ENCODE peak calls at places on chromosomes 1 and 21, in eight cellular contexts. One of them, this sample, is unnamed.

GRCh38 chr1:63294797-63295594 is 27.4 kb upstream of the FOXD3 start:
- DNase-seq in colonic mucosa: no peak
- DNase-seq in omental fat pad: no peak
- DNase-seq in neural crest cell: no peak
- DNase-seq in mesothelial cell of epicardium: no peak
- DNase-seq in RWPE1: no peak
- DNase-seq in AG10803: no peak
- DNase-seq in fibroblast of pulmonary artery: no peak
- DNase-seq in this sample: no peak

GRCh38 chr1:119674835-119675289 is 26.8 kb upstream of the ZNF697 start:
- DNase-seq in colonic mucosa: peak
- DNase-seq in omental fat pad: no peak
- DNase-seq in neural crest cell: no peak
- DNase-seq in mesothelial cell of epicardium: no peak
- DNase-seq in RWPE1: peak
- DNase-seq in AG10803: peak
- DNase-seq in fibroblast of pulmonary artery: peak
- DNase-seq in this sample: no peak

GRCh38 chr1:244496186-244496585 is 35.1 kb downstream of the CATSPERE start:
- DNase-seq in colonic mucosa: no peak
- DNase-seq in omental fat pad: no peak
- DNase-seq in neural crest cell: no peak
- DNase-seq in mesothelial cell of epicardium: no peak
- DNase-seq in RWPE1: peak
- DNase-seq in AG10803: no peak
- DNase-seq in fibroblast of pulmonary artery: no peak
- DNase-seq in this sample: no peak

GRCh38 chr21:27505516-27505915 is 538.6 kb upstream of the ADAMTS5 start:
- DNase-seq in colonic mucosa: no peak
- DNase-seq in omental fat pad: no peak
- DNase-seq in neural crest cell: no peak
- DNase-seq in mesothelial cell of epicardium: no peak
- DNase-seq in RWPE1: no peak
- DNase-seq in AG10803: peak
- DNase-seq in fibroblast of pulmonary artery: peak
- DNase-seq in this sample: no peak

GRCh38 chr21:38721983-38722382 is 83.7 kb upstream of the ETS2 start:
- DNase-seq in colonic mucosa: no peak
- DNase-seq in omental fat pad: no peak
- DNase-seq in neural crest cell: no peak
- DNase-seq in mesothelial cell of epicardium: no peak
- DNase-seq in RWPE1: no peak
- DNase-seq in AG10803: peak
- DNase-seq in fibroblast of pulmonary artery: peak
- DNase-seq in this sample: no peak

GRCh38 chr1:70586046-70586445 is 175.0 kb downstream of the CTH start:
- DNase-seq in colonic mucosa: no peak
- DNase-seq in omental fat pad: no peak
- DNase-seq in neural crest cell: no peak
- DNase-seq in mesothelial cell of epicardium: no peak
- DNase-seq in RWPE1: no peak
- DNase-seq in AG10803: no peak
- DNase-seq in fibroblast of pulmonary artery: no peak
- DNase-seq in this sample: no peak

GRCh38 chr1:154350383-154350782 is 25.1 kb downstream of the ATP8B2 start:
- DNase-seq in colonic mucosa: peak
- DNase-seq in omental fat pad: no peak
- DNase-seq in neural crest cell: no peak
- DNase-seq in mesothelial cell of epicardium: no peak
- DNase-seq in RWPE1: no peak
- DNase-seq in AG10803: no peak
- DNase-seq in fibroblast of pulmonary artery: no peak
- DNase-seq in this sample: no peak

GRCh38 chr1:13478687-13479086 is 35.1 kb downstream of the LRRC38 start:
- DNase-seq in colonic mucosa: no peak
- DNase-seq in omental fat pad: no peak
- DNase-seq in neural crest cell: no peak
- DNase-seq in mesothelial cell of epicardium: no peak
- DNase-seq in RWPE1: no peak
- DNase-seq in AG10803: no peak
- DNase-seq in fibroblast of pulmonary artery: no peak
- DNase-seq in this sample: no peak

GRCh38 chr1:228706305-228706704 is 29.0 kb upstream of the RHOU start:
- DNase-seq in colonic mucosa: no peak
- DNase-seq in omental fat pad: no peak
- DNase-seq in neural crest cell: no peak
- DNase-seq in mesothelial cell of epicardium: no peak
- DNase-seq in RWPE1: no peak
- DNase-seq in AG10803: no peak
- DNase-seq in fibroblast of pulmonary artery: no peak
- DNase-seq in this sample: no peak

GRCh38 chr1:68590473-68590872 is 93.6 kb upstream of the DEPDC1 start:
- DNase-seq in colonic mucosa: no peak
- DNase-seq in omental fat pad: no peak
- DNase-seq in neural crest cell: no peak
- DNase-seq in mesothelial cell of epicardium: no peak
- DNase-seq in RWPE1: no peak
- DNase-seq in AG10803: no peak
- DNase-seq in fibroblast of pulmonary artery: no peak
- DNase-seq in this sample: no peak

GRCh38 chr1:5481889-5482288 is 510.3 kb downstream of the NPHP4 start:
- DNase-seq in colonic mucosa: no peak
- DNase-seq in omental fat pad: no peak
- DNase-seq in neural crest cell: peak
- DNase-seq in mesothelial cell of epicardium: no peak
- DNase-seq in RWPE1: no peak
- DNase-seq in AG10803: no peak
- DNase-seq in fibroblast of pulmonary artery: no peak
- DNase-seq in this sample: peak
- TF ChIP-seq CTCF in colonic mucosa: no peak
- TF ChIP-seq CTCF in omental fat pad: no peak
- TF ChIP-seq CTCF in neural crest cell: peak
- TF ChIP-seq CTCF in mesothelial cell of epicardium: no peak
- TF ChIP-seq CTCF in RWPE1: no peak
- TF ChIP-seq CTCF in AG10803: no peak
- TF ChIP-seq CTCF in fibroblast of pulmonary artery: no peak
- TF ChIP-seq CTCF in this sample: peak

GRCh38 chr1:2801046-2801445 is 447 bp downstream of the TTC34 start:
- DNase-seq in colonic mucosa: no peak
- DNase-seq in omental fat pad: no peak
- DNase-seq in neural crest cell: no peak
- DNase-seq in mesothelial cell of epicardium: no peak
- DNase-seq in RWPE1: no peak
- DNase-seq in AG10803: no peak
- DNase-seq in fibroblast of pulmonary artery: no peak
- DNase-seq in this sample: no peak

GRCh38 chr1:2803086-2803930 is 1.8 kb upstream of the TTC34 start:
- DNase-seq in colonic mucosa: no peak
- DNase-seq in omental fat pad: no peak
- DNase-seq in neural crest cell: no peak
- DNase-seq in mesothelial cell of epicardium: no peak
- DNase-seq in RWPE1: no peak
- DNase-seq in AG10803: no peak
- DNase-seq in fibroblast of pulmonary artery: no peak
- DNase-seq in this sample: no peak

GRCh38 chr1:2802421-2802961 is 998 bp upstream of the TTC34 start:
- DNase-seq in colonic mucosa: no peak
- DNase-seq in omental fat pad: no peak
- DNase-seq in neural crest cell: no peak
- DNase-seq in mesothelial cell of epicardium: no peak
- DNase-seq in RWPE1: no peak
- DNase-seq in AG10803: no peak
- DNase-seq in fibroblast of pulmonary artery: no peak
- DNase-seq in this sample: no peak

GRCh38 chr1:2800664-2801045 is 838 bp downstream of the TTC34 start:
- DNase-seq in colonic mucosa: no peak
- DNase-seq in omental fat pad: no peak
- DNase-seq in neural crest cell: no peak
- DNase-seq in mesothelial cell of epicardium: no peak
- DNase-seq in RWPE1: no peak
- DNase-seq in AG10803: no peak
- DNase-seq in fibroblast of pulmonary artery: no peak
- DNase-seq in this sample: no peak

DNA sequence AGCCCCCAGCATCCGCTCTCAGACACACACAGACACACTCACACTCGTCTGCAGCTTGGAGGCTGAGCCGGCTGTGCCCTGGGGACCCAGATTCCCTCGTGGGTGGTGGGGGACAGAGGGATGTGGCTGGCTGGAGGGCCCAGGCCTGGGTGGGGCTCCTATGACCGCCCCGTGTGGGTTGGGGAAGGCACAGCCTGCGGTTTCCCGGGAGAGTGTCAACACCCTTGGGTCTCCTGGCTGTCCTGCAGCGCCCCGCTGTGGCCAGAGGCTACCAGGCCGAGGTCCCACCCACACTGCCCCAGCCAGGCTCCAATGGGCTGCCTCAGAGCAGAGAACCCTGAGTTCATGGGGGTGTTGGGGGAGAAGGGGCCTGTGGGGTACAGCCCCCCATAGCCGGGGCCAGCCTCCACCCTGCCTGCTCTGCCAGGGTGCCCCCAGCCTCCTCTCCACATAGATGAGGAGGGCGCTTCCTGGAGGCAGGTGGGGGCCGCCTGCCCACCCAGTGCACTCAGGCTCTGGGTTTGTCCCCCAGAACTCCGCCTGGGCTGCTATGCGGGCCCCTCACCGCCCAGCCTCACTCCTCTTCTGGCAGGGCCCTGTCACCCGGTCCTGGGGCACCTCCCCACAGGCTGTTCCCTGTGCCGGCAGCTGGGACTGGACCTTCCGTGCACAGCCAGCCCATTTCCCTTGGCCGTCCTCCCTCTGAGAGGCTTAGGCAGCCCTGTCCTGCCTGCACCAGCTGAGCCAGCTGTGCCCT is at the start of gene TTC34:
- DNase-seq in colonic mucosa: peak
- DNase-seq in omental fat pad: no peak
- DNase-seq in neural crest cell: no peak
- DNase-seq in mesothelial cell of epicardium: no peak
- DNase-seq in RWPE1: peak
- DNase-seq in AG10803: no peak
- DNase-seq in fibroblast of pulmonary artery: no peak
- DNase-seq in this sample: peak
- TF ChIP-seq CTCF in colonic mucosa: peak
- TF ChIP-seq CTCF in omental fat pad: no peak
- TF ChIP-seq CTCF in neural crest cell: no peak
- TF ChIP-seq CTCF in mesothelial cell of epicardium: no peak
- TF ChIP-seq CTCF in RWPE1: peak
- TF ChIP-seq CTCF in AG10803: no peak
- TF ChIP-seq CTCF in fibroblast of pulmonary artery: no peak
- TF ChIP-seq CTCF in this sample: no peak

DNA sequence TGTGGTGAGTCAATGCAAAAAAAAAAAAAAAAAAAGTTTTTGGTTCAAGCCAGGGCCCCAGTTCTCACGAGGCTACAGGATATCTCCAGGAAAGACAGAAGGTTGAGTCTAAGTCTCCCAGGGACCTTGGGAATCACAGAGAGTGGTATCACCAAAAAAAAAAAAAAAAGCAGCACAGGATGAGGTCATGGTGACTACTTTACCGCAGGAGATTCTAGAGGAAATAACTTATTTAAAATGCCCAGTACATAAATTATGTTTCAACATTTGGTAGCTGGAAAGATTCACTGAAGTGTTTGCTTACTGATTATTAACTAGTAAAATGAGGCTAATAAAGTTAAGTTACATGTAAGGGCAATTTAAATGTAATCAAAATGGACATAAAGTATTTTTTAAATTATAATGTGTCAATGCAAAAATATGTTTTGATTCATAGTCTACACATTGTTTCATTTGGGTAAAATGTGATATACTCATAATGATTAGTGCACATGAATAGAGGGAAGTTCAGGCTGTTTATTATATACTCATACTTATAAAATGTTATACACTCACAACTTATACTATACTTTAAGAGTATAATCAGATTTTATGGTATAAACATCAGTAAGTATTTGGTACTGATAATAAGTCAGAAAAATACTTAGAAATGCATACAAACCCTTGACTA is 84.1 kb downstream of the PLPPR5 start:
- DNase-seq in colonic mucosa: no peak
- DNase-seq in omental fat pad: no peak
- DNase-seq in neural crest cell: no peak
- DNase-seq in mesothelial cell of epicardium: no peak
- DNase-seq in RWPE1: peak
- DNase-seq in AG10803: peak
- DNase-seq in fibroblast of pulmonary artery: peak
- DNase-seq in this sample: no peak
- TF ChIP-seq CTCF in colonic mucosa: no peak
- TF ChIP-seq CTCF in omental fat pad: no peak
- TF ChIP-seq CTCF in neural crest cell: no peak
- TF ChIP-seq CTCF in mesothelial cell of epicardium: no peak
- TF ChIP-seq CTCF in RWPE1: no peak
- TF ChIP-seq CTCF in AG10803: no peak
- TF ChIP-seq CTCF in fibroblast of pulmonary artery: no peak
- TF ChIP-seq CTCF in this sample: no peak

DNA sequence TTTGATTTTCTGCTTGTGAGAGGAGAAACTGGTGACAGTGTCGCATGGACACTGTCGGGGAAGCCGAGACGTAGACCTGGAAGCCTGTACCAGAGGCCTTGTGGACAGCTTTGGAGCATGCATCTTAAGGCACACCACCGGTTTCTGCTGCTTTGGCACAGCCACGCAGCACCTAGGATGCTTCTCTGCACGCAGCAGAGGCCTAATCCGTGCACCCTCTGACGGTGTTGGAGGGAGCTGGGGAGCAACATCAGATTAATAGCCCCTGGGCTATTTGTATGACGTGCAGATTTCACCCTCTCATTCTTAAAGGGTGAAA is 30.3 kb downstream of the TEX35 start:
- DNase-seq in colonic mucosa: no peak
- DNase-seq in omental fat pad: no peak
- DNase-seq in neural crest cell: no peak
- DNase-seq in mesothelial cell of epicardium: no peak
- DNase-seq in RWPE1: no peak
- DNase-seq in AG10803: no peak
- DNase-seq in fibroblast of pulmonary artery: no peak
- DNase-seq in this sample: no peak
- TF ChIP-seq CTCF in colonic mucosa: no peak
- TF ChIP-seq CTCF in omental fat pad: no peak
- TF ChIP-seq CTCF in neural crest cell: no peak
- TF ChIP-seq CTCF in mesothelial cell of epicardium: no peak
- TF ChIP-seq CTCF in RWPE1: no peak
- TF ChIP-seq CTCF in AG10803: no peak
- TF ChIP-seq CTCF in fibroblast of pulmonary artery: no peak
- TF ChIP-seq CTCF in this sample: no peak

GRCh38 chr1:33842348-33842747 is 21.5 kb upstream of the HMGB4 start:
- DNase-seq in colonic mucosa: no peak
- DNase-seq in omental fat pad: no peak
- DNase-seq in neural crest cell: no peak
- DNase-seq in mesothelial cell of epicardium: no peak
- DNase-seq in RWPE1: no peak
- DNase-seq in AG10803: no peak
- DNase-seq in fibroblast of pulmonary artery: no peak
- DNase-seq in this sample: no peak
- TF ChIP-seq CTCF in colonic mucosa: no peak
- TF ChIP-seq CTCF in omental fat pad: no peak
- TF ChIP-seq CTCF in neural crest cell: no peak
- TF ChIP-seq CTCF in mesothelial cell of epicardium: no peak
- TF ChIP-seq CTCF in RWPE1: no peak
- TF ChIP-seq CTCF in AG10803: peak
- TF ChIP-seq CTCF in fibroblast of pulmonary artery: no peak
- TF ChIP-seq CTCF in this sample: no peak

DNA sequence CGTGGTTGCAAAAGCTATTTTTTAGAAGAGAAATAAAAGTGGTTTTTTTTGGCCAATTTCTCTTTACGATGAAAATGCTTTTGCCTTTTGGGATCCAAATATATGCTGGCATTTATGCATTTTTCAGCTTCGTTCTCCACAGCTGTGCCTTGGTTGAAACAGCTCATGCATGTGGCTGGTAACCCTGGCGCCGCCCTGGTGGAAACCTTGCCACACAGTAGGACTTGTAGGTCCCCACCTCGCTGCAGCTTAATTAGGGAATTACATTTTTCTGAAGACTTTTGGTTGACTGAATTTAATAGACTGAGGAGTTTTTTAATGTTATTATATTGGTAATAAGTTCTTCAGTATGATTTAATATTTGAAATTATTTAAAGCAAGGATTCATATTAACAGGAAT is 12.7 kb upstream of the PCP4 start:
- DNase-seq in colonic mucosa: no peak
- DNase-seq in omental fat pad: no peak
- DNase-seq in neural crest cell: no peak
- DNase-seq in mesothelial cell of epicardium: no peak
- DNase-seq in RWPE1: no peak
- DNase-seq in AG10803: no peak
- DNase-seq in fibroblast of pulmonary artery: no peak
- DNase-seq in this sample: no peak
- TF ChIP-seq CTCF in colonic mucosa: no peak
- TF ChIP-seq CTCF in omental fat pad: no peak
- TF ChIP-seq CTCF in neural crest cell: no peak
- TF ChIP-seq CTCF in mesothelial cell of epicardium: no peak
- TF ChIP-seq CTCF in RWPE1: no peak
- TF ChIP-seq CTCF in AG10803: no peak
- TF ChIP-seq CTCF in fibroblast of pulmonary artery: no peak
- TF ChIP-seq CTCF in this sample: no peak

This sample was measured in CD8-positive, alpha-beta T cell.